ENCODE peak calls at places on chromosomes 11 and 22, in nine cellular contexts. G is upper lobe of right lung; F is RWPE2; Q is colonic mucosa; V is adrenal gland; C is WERI-Rb-1; P is hepatocyte; W is HL-60; U is CD4-positive, alpha-beta T cell. E is an unnamed sample.

GRCh38 chr11:108199446-108200321 is 22.8 kb downstream of the NPAT start:
- DNase-seq in W (peak; percentile 71), F (no peak), C (no peak), Q (no peak), V (no peak), G (no peak), U (no peak), P (no peak), E (peak; percentile 68)

GRCh38 chr11:76664578-76665061 is 5.9 kb downstream of the LRRC32 start:
- DNase-seq in U (no peak), Q (no peak), C (no peak), G (peak; percentile 56), W (no peak), V (peak; percentile 8), P (no peak), F (peak; percentile 42), E (no peak)

GRCh38 chr11:123174196-123175183 is 20.6 kb downstream of the CLMP start:
- DNase-seq in V (peak; percentile 71), G (no peak), W (peak; percentile 12), C (no peak), U (no peak), P (peak; percentile 59), F (no peak), Q (peak; percentile 32), E (peak; percentile 87)

GRCh38 chr11:63769044-63769718 is 606 bp upstream of the ZFTA start:
- DNase-seq in W (no peak), G (peak; percentile 70), C (peak; percentile 31), P (peak; percentile 68), U (peak; percentile 7), F (peak; percentile 60), V (no peak), Q (peak; percentile 32), E (peak; percentile 21)

GRCh38 chr11:96075532-96075959 is 151.6 kb upstream of the MTMR2 start:
- DNase-seq in F (no peak), P (no peak), V (no peak), W (no peak), G (no peak), U (no peak), Q (no peak), C (no peak), E (no peak)

GRCh38 chr11:17600316-17601205 is 53.5 kb downstream of the OTOG start:
- DNase-seq in U (no peak), C (no peak), V (no peak), Q (peak; percentile 11), P (no peak), G (no peak), F (peak; percentile 27), W (no peak), E (no peak)

GRCh38 chr11:108319541-108320145 is 96.8 kb downstream of the ATM start:
- DNase-seq in F (no peak), U (no peak), W (no peak), V (no peak), C (no peak), G (no peak), Q (no peak), P (no peak), E (no peak)

GRCh38 chr22:29139965-29140782 is 65.5 kb upstream of the EMID1 start:
- DNase-seq in V (no peak), P (no peak), F (no peak), C (no peak), U (no peak), W (no peak), G (no peak), Q (no peak), E (no peak)

GRCh38 chr22:38657248-38657909 is 941 bp downstream of the CBY1 start:
- DNase-seq in Q (peak; percentile 38), F (no peak), V (peak; percentile 27), P (peak; percentile 52), U (peak; percentile 22), C (peak; percentile 69), W (no peak), G (no peak), E (peak; percentile 28)

DNA sequence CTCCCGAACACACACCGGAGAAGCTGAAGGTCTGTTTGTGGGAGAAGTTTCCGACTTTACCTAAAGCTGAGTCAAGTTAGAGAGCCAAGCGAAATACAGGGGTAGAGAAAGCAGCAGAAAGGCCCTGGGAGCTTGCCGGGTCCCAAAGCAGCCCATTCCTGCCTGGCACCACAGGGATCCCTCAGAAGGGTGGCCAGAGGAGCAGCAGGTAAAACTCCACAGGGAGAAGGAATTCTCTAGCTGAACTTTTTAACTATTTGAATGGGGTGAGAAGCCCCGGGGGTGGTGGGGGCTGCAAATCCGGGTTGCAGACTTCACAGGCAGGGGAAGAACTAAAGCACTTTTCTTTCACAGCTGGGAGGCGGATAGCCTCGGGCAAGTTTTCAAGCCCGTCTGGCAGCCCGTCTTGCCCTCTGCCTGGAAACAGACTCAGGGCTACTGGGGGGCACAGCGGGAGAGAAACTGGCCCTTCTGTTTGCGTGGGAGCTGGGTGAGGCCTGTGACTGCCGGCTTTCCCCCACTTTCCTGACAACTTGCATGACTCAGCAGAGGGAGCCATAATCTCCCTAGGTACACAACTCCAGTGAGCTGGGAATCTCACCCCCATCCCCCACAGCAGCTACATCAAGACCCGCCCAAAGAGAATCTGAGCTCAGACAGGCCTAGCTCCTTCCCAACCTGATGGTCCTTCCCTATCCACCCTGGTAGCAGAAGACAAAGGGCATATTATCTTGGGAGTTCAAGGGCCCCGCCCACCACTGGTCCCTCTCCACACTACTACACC is 311.0 kb downstream of the SBF2 start:
- DNase-seq in V (no peak), Q (peak; percentile 62), W (no peak), G (no peak), P (peak; percentile 72), F (no peak), U (no peak), C (peak; percentile 63), E (no peak)
- H3K27ac ChIP-seq in V (no peak overlapping the region), Q (no peak overlapping the region), W (no peak overlapping the region), G (no peak overlapping the region), P (peak overlapping the region; percentile 48), F (peak overlapping the region; percentile 68), U (no peak overlapping the region), C (peak overlapping the region; percentile 39), E (peak overlapping the region; percentile 78)

DNA sequence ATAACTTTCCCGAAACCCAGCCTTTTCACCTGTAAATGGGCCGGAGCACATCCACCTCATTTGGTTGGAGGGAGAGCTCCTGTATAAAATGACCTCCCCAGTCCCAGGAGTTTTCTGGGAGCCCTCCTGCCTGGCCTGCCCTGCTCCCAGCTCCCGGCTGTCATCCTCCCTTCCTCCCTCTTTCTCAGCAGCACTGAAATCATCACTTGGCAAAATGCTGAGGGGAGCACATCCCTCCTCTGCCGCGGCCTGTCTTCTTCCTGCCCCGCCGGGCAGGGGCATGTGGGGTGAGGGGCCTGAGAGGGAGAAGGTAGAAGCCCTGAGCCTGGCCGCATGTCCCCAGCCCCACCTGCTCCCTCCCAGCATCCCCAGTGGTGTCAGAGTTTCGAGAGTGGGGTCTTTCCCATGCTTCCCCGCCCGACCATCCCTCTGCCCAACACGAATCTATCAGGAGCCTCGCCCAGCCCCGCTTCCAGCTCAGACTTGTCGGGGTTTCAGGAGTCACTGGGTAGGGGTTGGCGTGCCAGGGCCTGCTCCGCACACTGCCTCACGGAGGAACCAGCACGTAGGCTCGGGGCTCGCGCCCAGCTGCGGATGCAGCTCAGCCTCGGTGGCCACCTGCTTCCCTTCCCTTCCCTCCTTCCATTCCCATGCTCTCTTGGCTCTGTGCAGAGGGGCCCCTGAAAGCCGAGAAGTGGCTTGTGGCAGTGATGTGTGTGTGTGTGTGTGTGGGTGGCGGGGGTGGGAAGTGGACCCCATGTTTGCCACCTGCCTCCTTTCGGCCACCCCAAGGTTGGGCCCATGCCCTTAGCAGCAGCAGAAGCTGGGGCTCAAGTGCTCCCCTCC is 37.1 kb downstream of the NECTIN1 start:
- DNase-seq in V (no peak), Q (no peak), G (no peak), U (no peak), C (no peak), W (no peak), F (peak; percentile 96), P (no peak), E (peak; percentile 93)
- H3K27ac ChIP-seq in V (no peak overlapping the region), Q (no peak overlapping the region), G (no peak overlapping the region), U (no peak overlapping the region), C (no peak overlapping the region), W (peak overlapping the region; percentile 10), F (peak overlapping the region; percentile 95), P (no peak overlapping the region), E (peak overlapping the region; percentile 100)

GRCh38 chr11:73237471-73238290 is 19.6 kb downstream of the P2RY2 start:
- DNase-seq in W (peak; percentile 21), U (no peak), Q (no peak), F (peak; percentile 33), C (peak; percentile 32), V (peak; percentile 90), P (no peak), G (peak; percentile 46), E (no peak)
- H3K27ac ChIP-seq in W (no peak overlapping the region), U (no peak overlapping the region), Q (no peak overlapping the region), F (no peak overlapping the region), C (no peak overlapping the region), V (peak overlapping the region; percentile 64), P (no peak overlapping the region), G (no peak overlapping the region), E (no peak overlapping the region)

DNA sequence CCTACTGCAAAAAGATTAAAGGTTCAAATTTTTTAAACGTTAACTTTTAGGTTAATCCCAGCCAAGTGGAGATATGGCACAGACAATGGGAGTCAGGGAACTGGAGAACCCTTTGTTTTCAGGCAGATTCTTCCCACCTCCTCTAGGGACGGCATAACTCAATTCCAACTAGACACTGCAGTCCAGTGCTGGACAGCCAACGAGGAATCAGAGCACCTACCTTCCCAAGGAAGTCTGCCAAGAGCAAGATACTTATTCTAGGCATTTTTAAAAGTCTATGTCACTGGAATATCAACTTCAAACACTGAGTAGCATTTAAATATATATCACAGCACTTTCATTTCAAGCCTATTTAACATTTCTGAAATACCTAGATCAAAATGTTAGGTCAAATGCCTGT is 7.3 kb downstream of the CADM1 start:
- DNase-seq in G (no peak), U (no peak), F (no peak), V (no peak), Q (no peak), W (no peak), P (no peak), C (no peak), E (no peak)
- H3K27ac ChIP-seq in G (no peak overlapping the region), U (no peak overlapping the region), F (no peak overlapping the region), V (no peak overlapping the region), Q (no peak overlapping the region), W (no peak overlapping the region), P (no peak overlapping the region), C (no peak overlapping the region), E (no peak overlapping the region)